ENCODE peak calls at places on chromosomes 7 and 10, in six cellular contexts. One of them, this sample, is unnamed.

GRCh38 chr10:75291800-75292199 is 56.0 kb upstream of the COMTD1 start:
- DNase-seq in astrocyte: no peak
- DNase-seq in cardiac muscle cell: no peak
- DNase-seq in SJSA1: no peak
- DNase-seq in left ventricle myocardium inferior: no peak
- DNase-seq in heart left ventricle: no peak
- DNase-seq in this sample: no peak

GRCh38 chr7:191105-192034 is 1.0 kb upstream of the FAM20C start:
- DNase-seq in astrocyte: peak; percentile 93
- DNase-seq in cardiac muscle cell: peak; percentile 89
- DNase-seq in SJSA1: no peak
- DNase-seq in left ventricle myocardium inferior: peak; percentile 45
- DNase-seq in heart left ventricle: peak; percentile 51
- DNase-seq in this sample: peak; percentile 78

GRCh38 chr10:34292178-34292565 is 522.9 kb downstream of the PARD3 start:
- DNase-seq in astrocyte: peak; percentile 54
- DNase-seq in cardiac muscle cell: peak; percentile 50
- DNase-seq in SJSA1: no peak
- DNase-seq in left ventricle myocardium inferior: no peak
- DNase-seq in heart left ventricle: no peak
- DNase-seq in this sample: no peak

GRCh38 chr10:11846542-11846941 is 23.4 kb downstream of the PROSER2 start:
- DNase-seq in astrocyte: no peak
- DNase-seq in cardiac muscle cell: no peak
- DNase-seq in SJSA1: peak; percentile 18
- DNase-seq in left ventricle myocardium inferior: no peak
- DNase-seq in heart left ventricle: no peak
- DNase-seq in this sample: no peak

GRCh38 chr10:101563497-101564040 is 24.5 kb downstream of the POLL start:
- DNase-seq in astrocyte: no peak
- DNase-seq in cardiac muscle cell: no peak
- DNase-seq in SJSA1: no peak
- DNase-seq in left ventricle myocardium inferior: no peak
- DNase-seq in heart left ventricle: no peak
- DNase-seq in this sample: no peak

GRCh38 chr10:65291276-65291675 is 1634.6 kb upstream of the LRRTM3 start:
- DNase-seq in astrocyte: no peak
- DNase-seq in cardiac muscle cell: no peak
- DNase-seq in SJSA1: no peak
- DNase-seq in left ventricle myocardium inferior: no peak
- DNase-seq in heart left ventricle: no peak
- DNase-seq in this sample: no peak

GRCh38 chr7:99042957-99043356 is 101.0 kb downstream of the SMURF1 start:
- DNase-seq in astrocyte: peak; percentile 63
- DNase-seq in cardiac muscle cell: peak; percentile 52
- DNase-seq in SJSA1: peak; percentile 23
- DNase-seq in left ventricle myocardium inferior: no peak
- DNase-seq in heart left ventricle: no peak
- DNase-seq in this sample: no peak

GRCh38 chr10:70652761-70653657 is 19.3 kb upstream of the ADAMTS14 start:
- DNase-seq in astrocyte: peak; percentile 100
- DNase-seq in cardiac muscle cell: peak; percentile 87
- DNase-seq in SJSA1: peak; percentile 45
- DNase-seq in left ventricle myocardium inferior: peak; percentile 78
- DNase-seq in heart left ventricle: peak; percentile 82
- DNase-seq in this sample: peak; percentile 49

GRCh38 chr7:1593091-1593866 is 23.4 kb upstream of the PSMG3 start:
- DNase-seq in astrocyte: no peak
- DNase-seq in cardiac muscle cell: peak; percentile 5
- DNase-seq in SJSA1: no peak
- DNase-seq in left ventricle myocardium inferior: no peak
- DNase-seq in heart left ventricle: no peak
- DNase-seq in this sample: no peak

GRCh38 chr10:118340486-118340885 is 1.6 kb downstream of the FAM204A start:
- DNase-seq in astrocyte: no peak
- DNase-seq in cardiac muscle cell: no peak
- DNase-seq in SJSA1: no peak
- DNase-seq in left ventricle myocardium inferior: no peak
- DNase-seq in heart left ventricle: no peak
- DNase-seq in this sample: no peak

GRCh38 chr10:116211682-116212081 is 61.3 kb downstream of the GFRA1 start:
- DNase-seq in astrocyte: peak; percentile 90
- DNase-seq in cardiac muscle cell: no peak
- DNase-seq in SJSA1: peak; percentile 70
- DNase-seq in left ventricle myocardium inferior: no peak
- DNase-seq in heart left ventricle: no peak
- DNase-seq in this sample: no peak

GRCh38 chr10:14820010-14820774 is 17.6 kb downstream of the CDNF start:
- DNase-seq in astrocyte: peak; percentile 90
- DNase-seq in cardiac muscle cell: peak; percentile 86
- DNase-seq in SJSA1: peak; percentile 79
- DNase-seq in left ventricle myocardium inferior: no peak
- DNase-seq in heart left ventricle: no peak
- DNase-seq in this sample: no peak

GRCh38 chr7:6271694-6272371 is 591 bp downstream of the CYTH3 start:
- DNase-seq in astrocyte: no peak
- DNase-seq in cardiac muscle cell: no peak
- DNase-seq in SJSA1: no peak
- DNase-seq in left ventricle myocardium inferior: peak; percentile 29
- DNase-seq in heart left ventricle: peak; percentile 39
- DNase-seq in this sample: peak; percentile 22

GRCh38 chr7:128812514-128813168 is 17.6 kb upstream of the FLNC start:
- DNase-seq in astrocyte: no peak
- DNase-seq in cardiac muscle cell: peak; percentile 92
- DNase-seq in SJSA1: no peak
- DNase-seq in left ventricle myocardium inferior: peak; percentile 64
- DNase-seq in heart left ventricle: peak; percentile 43
- DNase-seq in this sample: peak; percentile 70

GRCh38 chr7:141979611-141980010 is 6.0 kb upstream of the TAS2R38 start:
- DNase-seq in astrocyte: no peak
- DNase-seq in cardiac muscle cell: no peak
- DNase-seq in SJSA1: no peak
- DNase-seq in left ventricle myocardium inferior: no peak
- DNase-seq in heart left ventricle: no peak
- DNase-seq in this sample: no peak

GRCh38 chr10:49297818-49298665 is 928 bp upstream of the C10orf71 start:
- DNase-seq in astrocyte: no peak
- DNase-seq in cardiac muscle cell: no peak
- DNase-seq in SJSA1: no peak
- DNase-seq in left ventricle myocardium inferior: peak; percentile 45
- DNase-seq in heart left ventricle: peak; percentile 44
- DNase-seq in this sample: no peak

GRCh38 chr7:4866528-4867496 is 5.0 kb upstream of the PAPOLB start:
- DNase-seq in astrocyte: no peak
- DNase-seq in cardiac muscle cell: no peak
- DNase-seq in SJSA1: no peak
- DNase-seq in left ventricle myocardium inferior: no peak
- DNase-seq in heart left ventricle: no peak
- DNase-seq in this sample: no peak

GRCh38 chr7:149529136-149529718 is 31.6 kb upstream of the ZNF746 start:
- DNase-seq in astrocyte: peak; percentile 8
- DNase-seq in cardiac muscle cell: peak; percentile 15
- DNase-seq in SJSA1: no peak
- DNase-seq in left ventricle myocardium inferior: no peak
- DNase-seq in heart left ventricle: no peak
- DNase-seq in this sample: no peak
- H3K9me3 ChIP-seq in astrocyte: peaks cover 18% of the 10 kb centered on the region
- H3K9me3 ChIP-seq in cardiac muscle cell: no peaks in the 10 kb centered on the region
- H3K9me3 ChIP-seq in SJSA1: peaks cover 21% of the 10 kb centered on the region
- H3K9me3 ChIP-seq in left ventricle myocardium inferior: peaks cover 78% of the 10 kb centered on the region
- H3K9me3 ChIP-seq in heart left ventricle: peaks cover 79% of the 10 kb centered on the region
- H3K9me3 ChIP-seq in this sample: peaks cover 58% of the 10 kb centered on the region

GRCh38 chr10:119737039-119737663 is 11.3 kb downstream of the INPP5F start:
- DNase-seq in astrocyte: no peak
- DNase-seq in cardiac muscle cell: no peak
- DNase-seq in SJSA1: no peak
- DNase-seq in left ventricle myocardium inferior: no peak
- DNase-seq in heart left ventricle: no peak
- DNase-seq in this sample: no peak

GRCh38 chr10:119737827-119738226 is 12.0 kb downstream of the INPP5F start:
- DNase-seq in astrocyte: peak; percentile 87
- DNase-seq in cardiac muscle cell: peak; percentile 77
- DNase-seq in SJSA1: peak; percentile 61
- DNase-seq in left ventricle myocardium inferior: no peak
- DNase-seq in heart left ventricle: no peak
- DNase-seq in this sample: no peak

GRCh38 chr10:119736220-119736619 is 10.4 kb downstream of the INPP5F start:
- DNase-seq in astrocyte: no peak
- DNase-seq in cardiac muscle cell: no peak
- DNase-seq in SJSA1: no peak
- DNase-seq in left ventricle myocardium inferior: no peak
- DNase-seq in heart left ventricle: no peak
- DNase-seq in this sample: no peak

GRCh38 chr10:119734396-119735332 is 8.8 kb downstream of the INPP5F start:
- DNase-seq in astrocyte: peak; percentile 74
- DNase-seq in cardiac muscle cell: peak; percentile 33
- DNase-seq in SJSA1: peak; percentile 42
- DNase-seq in left ventricle myocardium inferior: no peak
- DNase-seq in heart left ventricle: no peak
- DNase-seq in this sample: no peak

DNA sequence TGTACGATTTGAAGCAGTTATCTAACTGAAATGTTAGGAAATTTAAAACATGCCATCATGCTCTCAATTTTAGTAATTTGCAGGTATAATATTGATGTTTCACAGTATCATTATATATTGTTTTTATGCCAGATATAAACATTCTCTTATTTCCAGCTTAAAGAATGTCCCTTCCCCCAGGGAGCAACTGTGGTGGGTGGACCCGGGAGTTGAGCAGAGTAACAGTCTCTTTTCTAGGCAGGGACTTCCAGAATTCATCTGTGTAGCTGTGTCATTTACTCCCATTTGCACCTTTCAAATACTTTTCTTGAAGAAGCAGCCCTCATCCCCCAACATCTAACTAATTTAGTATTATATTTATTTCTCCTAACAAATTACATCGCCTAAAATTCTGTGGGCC is 9.6 kb downstream of the INPP5F start:
- DNase-seq in astrocyte: no peak
- DNase-seq in cardiac muscle cell: no peak
- DNase-seq in SJSA1: no peak
- DNase-seq in left ventricle myocardium inferior: no peak
- DNase-seq in heart left ventricle: no peak
- DNase-seq in this sample: no peak
- H3K27ac ChIP-seq in astrocyte: no peak overlapping the region
- H3K27ac ChIP-seq in cardiac muscle cell: no peak overlapping the region
- H3K27ac ChIP-seq in SJSA1: no peak overlapping the region
- H3K27ac ChIP-seq in left ventricle myocardium inferior: no peak overlapping the region
- H3K27ac ChIP-seq in heart left ventricle: no peak overlapping the region
- H3K27ac ChIP-seq in this sample: no peak overlapping the region

GRCh38 chr7:12826079-12826478 is 138.6 kb downstream of the ARL4A start:
- DNase-seq in astrocyte: no peak
- DNase-seq in cardiac muscle cell: no peak
- DNase-seq in SJSA1: no peak
- DNase-seq in left ventricle myocardium inferior: no peak
- DNase-seq in heart left ventricle: no peak
- DNase-seq in this sample: no peak
- H3K9me3 ChIP-seq in astrocyte: no peaks in the 10 kb centered on the region
- H3K9me3 ChIP-seq in cardiac muscle cell: no peaks in the 10 kb centered on the region
- H3K9me3 ChIP-seq in SJSA1: no peaks in the 10 kb centered on the region
- H3K9me3 ChIP-seq in left ventricle myocardium inferior: peaks cover 13% of the 10 kb centered on the region
- H3K9me3 ChIP-seq in heart left ventricle: peaks cover 13% of the 10 kb centered on the region
- H3K9me3 ChIP-seq in this sample: no peaks in the 10 kb centered on the region

DNA sequence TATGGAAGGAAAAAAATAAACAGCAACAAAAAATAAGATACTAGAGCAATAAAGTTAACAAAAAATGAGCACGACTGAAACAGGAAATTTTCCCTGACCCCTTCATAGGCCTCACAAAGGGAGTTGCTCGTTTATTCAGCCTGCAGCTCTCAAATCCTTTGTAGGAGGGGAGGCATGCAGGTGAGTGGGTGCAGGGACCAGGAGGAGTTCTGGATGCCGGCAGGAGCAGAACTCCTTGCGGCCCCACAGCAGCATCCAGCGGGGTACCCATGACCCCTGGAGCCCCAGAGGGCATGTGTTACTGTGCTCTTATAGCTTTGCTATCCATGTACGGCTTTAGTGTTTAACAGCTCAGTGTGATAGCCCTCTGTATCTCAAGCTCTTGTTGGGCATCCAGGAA is 5.8 kb downstream of the TAS2R39 start:
- DNase-seq in astrocyte: no peak
- DNase-seq in cardiac muscle cell: no peak
- DNase-seq in SJSA1: no peak
- DNase-seq in left ventricle myocardium inferior: no peak
- DNase-seq in heart left ventricle: no peak
- DNase-seq in this sample: no peak
- H3K27ac ChIP-seq in astrocyte: no peak overlapping the region
- H3K27ac ChIP-seq in cardiac muscle cell: no peak overlapping the region
- H3K27ac ChIP-seq in SJSA1: no peak overlapping the region
- H3K27ac ChIP-seq in left ventricle myocardium inferior: no peak overlapping the region
- H3K27ac ChIP-seq in heart left ventricle: no peak overlapping the region
- H3K27ac ChIP-seq in this sample: no peak overlapping the region

GRCh38 chr7:64729089-64729848 is 63.3 kb downstream of the ZNF107 start:
- DNase-seq in astrocyte: no peak
- DNase-seq in cardiac muscle cell: no peak
- DNase-seq in SJSA1: no peak
- DNase-seq in left ventricle myocardium inferior: no peak
- DNase-seq in heart left ventricle: no peak
- DNase-seq in this sample: no peak

GRCh38 chr7:64736575-64736974 is 57.7 kb upstream of the ZNF138 start:
- DNase-seq in astrocyte: no peak
- DNase-seq in cardiac muscle cell: no peak
- DNase-seq in SJSA1: no peak
- DNase-seq in left ventricle myocardium inferior: no peak
- DNase-seq in heart left ventricle: no peak
- DNase-seq in this sample: no peak

DNA sequence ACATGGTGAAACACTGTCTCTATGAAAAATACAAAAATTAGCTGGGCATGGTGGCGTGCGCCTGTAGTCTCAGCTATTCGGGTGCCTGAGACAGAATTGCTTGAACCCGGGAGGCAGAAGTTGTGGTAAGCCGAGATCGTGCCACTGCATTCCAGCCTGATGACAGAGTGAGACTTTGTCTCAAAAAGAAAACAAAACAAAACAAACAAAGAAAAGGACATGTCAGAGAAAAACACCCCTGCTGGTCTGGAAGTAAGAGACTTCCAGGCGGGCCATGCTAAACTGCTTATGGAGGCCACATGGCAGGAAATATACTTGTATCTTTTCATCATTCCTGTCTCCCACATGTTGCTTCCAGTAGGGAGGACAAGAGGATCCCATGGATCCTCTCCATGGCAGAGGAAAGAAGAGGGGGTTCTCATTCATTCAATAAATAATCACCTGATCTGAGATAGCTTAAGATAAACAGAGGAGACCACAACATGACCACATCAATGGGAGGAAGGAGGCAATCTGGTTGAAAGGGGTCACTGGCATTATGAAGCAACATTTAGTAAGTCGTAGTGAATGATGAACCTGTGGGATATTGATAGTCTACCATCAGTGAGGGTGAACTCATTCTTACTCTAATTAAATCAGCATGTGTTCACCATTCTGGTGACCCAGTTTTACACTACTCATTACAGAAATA is 60.5 kb upstream of the ZNF138 start:
- DNase-seq in astrocyte: no peak
- DNase-seq in cardiac muscle cell: no peak
- DNase-seq in SJSA1: no peak
- DNase-seq in left ventricle myocardium inferior: no peak
- DNase-seq in heart left ventricle: no peak
- DNase-seq in this sample: no peak
- H3K9me3 ChIP-seq in astrocyte: peaks cover 7% of the 10 kb centered on the region
- H3K9me3 ChIP-seq in cardiac muscle cell: no peaks in the 10 kb centered on the region
- H3K9me3 ChIP-seq in SJSA1: peaks cover 2% of the 10 kb centered on the region
- H3K9me3 ChIP-seq in left ventricle myocardium inferior: peaks cover 26% of the 10 kb centered on the region
- H3K9me3 ChIP-seq in heart left ventricle: peaks cover 10% of the 10 kb centered on the region
- H3K9me3 ChIP-seq in this sample: no peaks in the 10 kb centered on the region

GRCh38 chr7:2904202-2904601 is 60.1 kb upstream of the GNA12 start:
- DNase-seq in astrocyte: no peak
- DNase-seq in cardiac muscle cell: no peak
- DNase-seq in SJSA1: no peak
- DNase-seq in left ventricle myocardium inferior: no peak
- DNase-seq in heart left ventricle: no peak
- DNase-seq in this sample: no peak
- H3K27ac ChIP-seq in astrocyte: no peak overlapping the region
- H3K27ac ChIP-seq in cardiac muscle cell: no peak overlapping the region
- H3K27ac ChIP-seq in SJSA1: no peak overlapping the region
- H3K27ac ChIP-seq in left ventricle myocardium inferior: no peak overlapping the region
- H3K27ac ChIP-seq in heart left ventricle: no peak overlapping the region
- H3K27ac ChIP-seq in this sample: no peak overlapping the region

This sample was measured in psoas muscle.